ENCODE peak calls at places on chromosomes 11 and 22, in ten cellular contexts. One of them, this sample, is unnamed.

GRCh38 chr11:125165111-125165663 is 636 bp downstream of the PKNOX2 start:
- DNase-seq in esophagus muscularis mucosa: no peak
- DNase-seq in esophagus squamous epithelium: no peak
- DNase-seq in tibial nerve: no peak
- DNase-seq in H1: no peak
- DNase-seq in A549: no peak
- DNase-seq in heart left ventricle: peak; percentile 72
- DNase-seq in stomach: peak; percentile 44
- DNase-seq in Peyer's patch: no peak
- DNase-seq in adrenal gland: peak; percentile 52
- DNase-seq in this sample: no peak

GRCh38 chr11:72856551-72857342 is 42.5 kb downstream of the ATG16L2 start:
- DNase-seq in esophagus muscularis mucosa: no peak
- DNase-seq in esophagus squamous epithelium: no peak
- DNase-seq in tibial nerve: no peak
- DNase-seq in H1: no peak
- DNase-seq in A549: no peak
- DNase-seq in heart left ventricle: no peak
- DNase-seq in stomach: no peak
- DNase-seq in Peyer's patch: no peak
- DNase-seq in adrenal gland: no peak
- DNase-seq in this sample: no peak

GRCh38 chr11:76615950-76616349 is 54.6 kb downstream of the LRRC32 start:
- DNase-seq in esophagus muscularis mucosa: no peak
- DNase-seq in esophagus squamous epithelium: no peak
- DNase-seq in tibial nerve: no peak
- DNase-seq in H1: no peak
- DNase-seq in A549: no peak
- DNase-seq in heart left ventricle: peak; percentile 85
- DNase-seq in stomach: peak; percentile 83
- DNase-seq in Peyer's patch: no peak
- DNase-seq in adrenal gland: peak; percentile 75
- DNase-seq in this sample: no peak

GRCh38 chr11:130175898-130176297 is 16.3 kb downstream of the ST14 start:
- DNase-seq in esophagus muscularis mucosa: no peak
- DNase-seq in esophagus squamous epithelium: no peak
- DNase-seq in tibial nerve: no peak
- DNase-seq in H1: no peak
- DNase-seq in A549: no peak
- DNase-seq in heart left ventricle: no peak
- DNase-seq in stomach: no peak
- DNase-seq in Peyer's patch: no peak
- DNase-seq in adrenal gland: no peak
- DNase-seq in this sample: no peak

GRCh38 chr11:15143855-15144254 is 29.1 kb downstream of the INSC start:
- DNase-seq in esophagus muscularis mucosa: no peak
- DNase-seq in esophagus squamous epithelium: no peak
- DNase-seq in tibial nerve: no peak
- DNase-seq in H1: no peak
- DNase-seq in A549: no peak
- DNase-seq in heart left ventricle: no peak
- DNase-seq in stomach: no peak
- DNase-seq in Peyer's patch: no peak
- DNase-seq in adrenal gland: no peak
- DNase-seq in this sample: no peak

GRCh38 chr22:20966883-20967696 is at the start of gene AIFM3:
- DNase-seq in esophagus muscularis mucosa: no peak
- DNase-seq in esophagus squamous epithelium: no peak
- DNase-seq in tibial nerve: no peak
- DNase-seq in H1: no peak
- DNase-seq in A549: no peak
- DNase-seq in heart left ventricle: peak; percentile 49
- DNase-seq in stomach: no peak
- DNase-seq in Peyer's patch: no peak
- DNase-seq in adrenal gland: no peak
- DNase-seq in this sample: no peak

GRCh38 chr11:113457784-113458183 is 17.4 kb downstream of the DRD2 start:
- DNase-seq in esophagus muscularis mucosa: no peak
- DNase-seq in esophagus squamous epithelium: no peak
- DNase-seq in tibial nerve: no peak
- DNase-seq in H1: no peak
- DNase-seq in A549: no peak
- DNase-seq in heart left ventricle: no peak
- DNase-seq in stomach: no peak
- DNase-seq in Peyer's patch: no peak
- DNase-seq in adrenal gland: no peak
- DNase-seq in this sample: no peak

GRCh38 chr11:114796954-114797721 is 118.8 kb downstream of the NXPE2 start:
- DNase-seq in esophagus muscularis mucosa: no peak
- DNase-seq in esophagus squamous epithelium: no peak
- DNase-seq in tibial nerve: no peak
- DNase-seq in H1: no peak
- DNase-seq in A549: no peak
- DNase-seq in heart left ventricle: no peak
- DNase-seq in stomach: no peak
- DNase-seq in Peyer's patch: no peak
- DNase-seq in adrenal gland: no peak
- DNase-seq in this sample: no peak

GRCh38 chr11:129591527-129591926 is 215.9 kb downstream of the BARX2 start:
- DNase-seq in esophagus muscularis mucosa: no peak
- DNase-seq in esophagus squamous epithelium: no peak
- DNase-seq in tibial nerve: no peak
- DNase-seq in H1: no peak
- DNase-seq in A549: no peak
- DNase-seq in heart left ventricle: no peak
- DNase-seq in stomach: no peak
- DNase-seq in Peyer's patch: no peak
- DNase-seq in adrenal gland: no peak
- DNase-seq in this sample: no peak

GRCh38 chr11:20023082-20023426 is 137.2 kb downstream of the DBX1 start:
- DNase-seq in esophagus muscularis mucosa: no peak
- DNase-seq in esophagus squamous epithelium: no peak
- DNase-seq in tibial nerve: no peak
- DNase-seq in H1: no peak
- DNase-seq in A549: no peak
- DNase-seq in heart left ventricle: no peak
- DNase-seq in stomach: no peak
- DNase-seq in Peyer's patch: no peak
- DNase-seq in adrenal gland: no peak
- DNase-seq in this sample: no peak
- TF ChIP-seq POLR2A in esophagus muscularis mucosa: no peak
- TF ChIP-seq POLR2A in esophagus squamous epithelium: no peak
- TF ChIP-seq POLR2A in tibial nerve: no peak
- TF ChIP-seq POLR2A in H1: no peak
- TF ChIP-seq POLR2A in A549: no peak
- TF ChIP-seq POLR2A in heart left ventricle: no peak
- TF ChIP-seq POLR2A in stomach: no peak
- TF ChIP-seq POLR2A in Peyer's patch: no peak
- TF ChIP-seq POLR2A in adrenal gland: no peak
- TF ChIP-seq POLR2A in this sample: no peak

GRCh38 chr11:86087281-86087680 is 18.4 kb upstream of the PICALM start:
- DNase-seq in esophagus muscularis mucosa: no peak
- DNase-seq in esophagus squamous epithelium: no peak
- DNase-seq in tibial nerve: no peak
- DNase-seq in H1: no peak
- DNase-seq in A549: no peak
- DNase-seq in heart left ventricle: no peak
- DNase-seq in stomach: no peak
- DNase-seq in Peyer's patch: no peak
- DNase-seq in adrenal gland: no peak
- DNase-seq in this sample: no peak
- TF ChIP-seq POLR2A in esophagus muscularis mucosa: no peak
- TF ChIP-seq POLR2A in esophagus squamous epithelium: no peak
- TF ChIP-seq POLR2A in tibial nerve: no peak
- TF ChIP-seq POLR2A in H1: no peak
- TF ChIP-seq POLR2A in A549: no peak
- TF ChIP-seq POLR2A in heart left ventricle: no peak
- TF ChIP-seq POLR2A in stomach: no peak
- TF ChIP-seq POLR2A in Peyer's patch: no peak
- TF ChIP-seq POLR2A in adrenal gland: no peak
- TF ChIP-seq POLR2A in this sample: no peak

DNA sequence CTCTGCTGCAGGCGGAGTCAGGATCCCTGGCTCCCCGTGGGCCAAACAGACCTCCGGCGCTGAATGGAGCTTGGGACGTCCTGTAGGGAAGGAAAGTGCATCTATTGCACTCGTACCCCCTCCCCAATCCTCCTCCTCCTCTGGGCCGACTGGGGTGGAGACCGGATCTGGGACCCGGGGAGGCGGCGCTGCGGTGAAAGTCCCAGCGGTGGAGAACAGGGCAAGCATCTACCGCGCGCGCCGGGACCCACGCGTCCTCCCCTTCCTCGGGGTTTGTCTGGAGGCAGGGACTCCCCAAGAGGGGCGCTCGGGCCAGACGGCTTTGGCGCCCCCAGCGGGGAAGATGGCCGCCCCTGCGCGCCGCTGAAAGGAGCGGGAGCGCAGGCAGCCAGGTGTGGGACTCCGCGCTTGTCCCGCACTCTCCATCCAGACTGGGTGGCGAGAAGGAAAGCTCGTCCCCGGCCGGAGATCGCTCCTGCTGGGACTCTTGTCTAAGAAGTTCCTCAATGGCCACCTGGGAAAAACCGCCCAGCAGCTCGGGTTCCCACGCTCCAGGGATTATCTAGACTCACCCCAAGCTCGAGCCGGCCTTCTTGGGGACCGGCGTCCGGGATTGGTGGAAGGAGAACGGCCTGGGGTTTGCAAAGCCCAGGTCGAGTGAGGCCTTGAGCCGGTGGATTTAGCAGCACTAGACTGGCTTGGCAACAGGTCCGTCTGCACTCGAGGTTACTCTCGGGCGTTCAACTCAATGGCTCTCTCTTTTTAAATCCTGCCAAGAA is 718 bp downstream of the FADS2 start:
- DNase-seq in esophagus muscularis mucosa: peak; percentile 92
- DNase-seq in esophagus squamous epithelium: no peak
- DNase-seq in tibial nerve: no peak
- DNase-seq in H1: no peak
- DNase-seq in A549: peak; percentile 42
- DNase-seq in heart left ventricle: peak; percentile 76
- DNase-seq in stomach: no peak
- DNase-seq in Peyer's patch: peak; percentile 18
- DNase-seq in adrenal gland: peak; percentile 87
- DNase-seq in this sample: no peak
- TF ChIP-seq POLR2A in esophagus muscularis mucosa: no peak
- TF ChIP-seq POLR2A in esophagus squamous epithelium: no peak
- TF ChIP-seq POLR2A in tibial nerve: peak; percentile 20
- TF ChIP-seq POLR2A in H1: peak; percentile 18
- TF ChIP-seq POLR2A in A549: no peak
- TF ChIP-seq POLR2A in heart left ventricle: no peak
- TF ChIP-seq POLR2A in stomach: no peak
- TF ChIP-seq POLR2A in Peyer's patch: no peak
- TF ChIP-seq POLR2A in adrenal gland: no peak
- TF ChIP-seq POLR2A in this sample: peak; percentile 11

GRCh38 chr22:41725510-41726110 is 26.3 kb downstream of the MEI1 start:
- DNase-seq in esophagus muscularis mucosa: no peak
- DNase-seq in esophagus squamous epithelium: no peak
- DNase-seq in tibial nerve: no peak
- DNase-seq in H1: no peak
- DNase-seq in A549: peak; percentile 8
- DNase-seq in heart left ventricle: no peak
- DNase-seq in stomach: no peak
- DNase-seq in Peyer's patch: no peak
- DNase-seq in adrenal gland: no peak
- DNase-seq in this sample: no peak
- TF ChIP-seq POLR2A in esophagus muscularis mucosa: no peak
- TF ChIP-seq POLR2A in esophagus squamous epithelium: no peak
- TF ChIP-seq POLR2A in tibial nerve: no peak
- TF ChIP-seq POLR2A in H1: no peak
- TF ChIP-seq POLR2A in A549: no peak
- TF ChIP-seq POLR2A in heart left ventricle: no peak
- TF ChIP-seq POLR2A in stomach: no peak
- TF ChIP-seq POLR2A in Peyer's patch: no peak
- TF ChIP-seq POLR2A in adrenal gland: no peak
- TF ChIP-seq POLR2A in this sample: no peak

GRCh38 chr11:94449029-94449428 is 44.6 kb downstream of the MRE11 start:
- DNase-seq in esophagus muscularis mucosa: no peak
- DNase-seq in esophagus squamous epithelium: no peak
- DNase-seq in tibial nerve: no peak
- DNase-seq in H1: no peak
- DNase-seq in A549: no peak
- DNase-seq in heart left ventricle: no peak
- DNase-seq in stomach: no peak
- DNase-seq in Peyer's patch: no peak
- DNase-seq in adrenal gland: no peak
- DNase-seq in this sample: no peak
- TF ChIP-seq POLR2A in esophagus muscularis mucosa: no peak
- TF ChIP-seq POLR2A in esophagus squamous epithelium: no peak
- TF ChIP-seq POLR2A in tibial nerve: no peak
- TF ChIP-seq POLR2A in H1: no peak
- TF ChIP-seq POLR2A in A549: no peak
- TF ChIP-seq POLR2A in heart left ventricle: no peak
- TF ChIP-seq POLR2A in stomach: no peak
- TF ChIP-seq POLR2A in Peyer's patch: no peak
- TF ChIP-seq POLR2A in adrenal gland: no peak
- TF ChIP-seq POLR2A in this sample: no peak

DNA sequence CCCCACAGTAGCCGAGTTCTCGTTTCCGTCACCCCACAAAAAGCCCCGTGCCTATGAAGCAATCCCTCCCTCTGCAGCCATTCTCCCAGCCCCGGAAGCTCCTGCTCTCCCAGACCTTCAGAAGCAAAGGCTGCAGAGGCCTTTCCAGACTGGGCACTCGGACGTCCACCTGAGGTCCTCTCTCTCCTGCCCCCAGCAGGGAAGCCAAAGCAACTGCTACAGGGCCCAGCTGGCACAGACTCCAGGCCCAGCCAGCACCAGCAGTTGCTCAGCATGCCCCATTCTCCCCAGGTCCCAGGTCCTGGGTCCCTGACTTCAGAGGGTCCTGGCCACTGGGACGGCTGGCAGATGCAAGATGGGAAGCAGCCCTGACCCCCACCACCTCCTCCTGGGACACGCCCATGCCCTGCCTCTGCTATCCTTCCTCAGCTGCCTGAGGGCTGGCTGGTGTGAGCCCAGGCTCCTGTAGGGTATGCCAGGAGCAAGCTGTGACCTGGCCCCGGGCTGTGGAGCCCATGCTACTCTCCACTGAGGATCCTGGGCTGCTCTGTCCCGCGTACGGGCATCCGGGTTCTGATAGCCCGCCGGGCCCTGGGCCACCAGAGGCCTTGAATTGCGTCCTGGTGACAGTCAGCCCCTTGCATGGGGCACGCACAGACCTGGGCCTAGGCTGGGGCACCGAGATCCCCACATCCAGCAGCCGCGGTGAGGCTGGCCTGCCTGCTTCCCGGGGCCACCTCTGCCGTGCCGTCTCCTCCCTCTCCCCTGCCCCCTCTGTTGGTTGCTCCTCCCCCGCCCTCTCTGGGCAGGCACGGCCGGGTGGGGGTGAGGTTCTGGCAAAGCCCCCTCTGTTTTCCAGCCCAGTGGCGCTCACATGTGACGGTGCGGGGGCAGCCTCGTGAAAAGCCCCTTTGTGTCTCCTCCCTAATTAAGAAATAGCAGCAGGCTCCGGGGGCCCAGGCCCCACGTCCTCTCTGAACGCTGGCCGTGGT is 1310.3 kb downstream of the BRD1 start:
- DNase-seq in esophagus muscularis mucosa: no peak
- DNase-seq in esophagus squamous epithelium: no peak
- DNase-seq in tibial nerve: peak; percentile 44
- DNase-seq in H1: no peak
- DNase-seq in A549: peak; percentile 48
- DNase-seq in heart left ventricle: no peak
- DNase-seq in stomach: no peak
- DNase-seq in Peyer's patch: no peak
- DNase-seq in adrenal gland: no peak
- DNase-seq in this sample: no peak
- TF ChIP-seq POLR2A in esophagus muscularis mucosa: no peak
- TF ChIP-seq POLR2A in esophagus squamous epithelium: no peak
- TF ChIP-seq POLR2A in tibial nerve: peak; percentile 32
- TF ChIP-seq POLR2A in H1: no peak
- TF ChIP-seq POLR2A in A549: no peak
- TF ChIP-seq POLR2A in heart left ventricle: no peak
- TF ChIP-seq POLR2A in stomach: no peak
- TF ChIP-seq POLR2A in Peyer's patch: no peak
- TF ChIP-seq POLR2A in adrenal gland: no peak
- TF ChIP-seq POLR2A in this sample: no peak

GRCh38 chr11:46616551-46617450 is at the start of gene HARBI1:
- DNase-seq in esophagus muscularis mucosa: peak; percentile 95
- DNase-seq in esophagus squamous epithelium: peak; percentile 59
- DNase-seq in tibial nerve: peak; percentile 71
- DNase-seq in H1: peak; percentile 47
- DNase-seq in A549: peak; percentile 92
- DNase-seq in heart left ventricle: peak; percentile 95
- DNase-seq in stomach: peak; percentile 93
- DNase-seq in Peyer's patch: peak; percentile 87
- DNase-seq in adrenal gland: peak; percentile 91
- DNase-seq in this sample: peak; percentile 96
- TF ChIP-seq POLR2A in esophagus muscularis mucosa: peak; percentile 40
- TF ChIP-seq POLR2A in esophagus squamous epithelium: peak; percentile 36
- TF ChIP-seq POLR2A in tibial nerve: peak; percentile 39
- TF ChIP-seq POLR2A in H1: no peak
- TF ChIP-seq POLR2A in A549: peak; percentile 85
- TF ChIP-seq POLR2A in heart left ventricle: no peak
- TF ChIP-seq POLR2A in stomach: no peak
- TF ChIP-seq POLR2A in Peyer's patch: peak; percentile 68
- TF ChIP-seq POLR2A in adrenal gland: peak; percentile 72
- TF ChIP-seq POLR2A in this sample: peak; percentile 92